ENCODE peak calls at places on chromosomes 3 and 15, in ten cellular contexts. O, F, K, C, B, N, E, M, Y and G are unnamed samples.

GRCh38 chr3:182238141-182238540 is 526.4 kb downstream of the SOX2 start:
- DNase-seq in O (no peak), F (no peak), K (peak), C (no peak), B (no peak), N (no peak), E (peak), M (peak), Y (no peak), G (no peak)

GRCh38 chr15:94107652-94108051 is 123.7 kb upstream of the MCTP2 start:
- DNase-seq in O (no peak), F (peak), K (no peak), C (no peak), B (no peak), N (no peak), E (no peak), M (no peak), Y (no peak), G (no peak)

GRCh38 chr3:153785901-153786300 is 335.3 kb upstream of the ARHGEF26 start:
- DNase-seq in O (no peak), F (no peak), K (no peak), C (no peak), B (no peak), N (no peak), E (no peak), M (no peak), Y (peak), G (peak)

GRCh38 chr15:98943609-98944111 is 63.9 kb downstream of the PGPEP1L start:
- DNase-seq in O (no peak), F (no peak), K (no peak), C (no peak), B (no peak), N (no peak), E (peak), M (no peak), Y (no peak), G (no peak)

GRCh38 chr3:108132727-108133373 is 42.0 kb upstream of the CD47 start:
- DNase-seq in O (no peak), F (no peak), K (no peak), C (no peak), B (no peak), N (no peak), E (no peak), M (no peak), Y (peak), G (peak)

GRCh38 chr15:73002509-73002908 is 49.8 kb upstream of the NEO1 start:
- DNase-seq in O (no peak), F (no peak), K (no peak), C (no peak), B (no peak), N (no peak), E (no peak), M (no peak), Y (no peak), G (no peak)

GRCh38 chr3:116939550-116939949 is 230.0 kb downstream of the TUSC7 start:
- DNase-seq in O (no peak), F (no peak), K (no peak), C (no peak), B (no peak), N (no peak), E (no peak), M (no peak), Y (no peak), G (no peak)

GRCh38 chr3:5581743-5582142 is 394.2 kb downstream of the EDEM1 start:
- DNase-seq in O (no peak), F (no peak), K (no peak), C (no peak), B (no peak), N (no peak), E (no peak), M (no peak), Y (no peak), G (no peak)

GRCh38 chr15:94229591-94230365 is 1.6 kb upstream of the MCTP2 start:
- DNase-seq in O (no peak), F (no peak), K (no peak), C (no peak), B (no peak), N (no peak), E (no peak), M (no peak), Y (no peak), G (peak)